ENCODE peak calls at places on chromosomes 16 and 17, in eight cellular contexts. One of them, this sample, is unnamed.
A peak's percentile ranks its signal among the peaks of the same experiment; 100 is the strongest.

GRCh38 chr16:19808061-19808621 is 76.5 kb downstream of the GPRC5B start:
- DNase-seq in activated naive CD4-positive, alpha-beta T cell treated with anti-CD3 and anti-CD28 coated beads, Interleukin-2, amount 10 ng/mL, durations not matched to agents 7 days and 5 days: no peak
- DNase-seq in effector CD4-positive, alpha-beta T cell: no peak
- DNase-seq in EH: no peak
- DNase-seq in NCI-H2107: no peak
- DNase-seq in RKO: no peak
- DNase-seq in mucosa of descending colon: no peak
- DNase-seq in uterus: no peak
- DNase-seq in this sample: no peak

GRCh38 chr17:7576432-7576937 is 3.0 kb upstream of the CD68 start:
- DNase-seq in activated naive CD4-positive, alpha-beta T cell treated with anti-CD3 and anti-CD28 coated beads, Interleukin-2, amount 10 ng/mL, durations not matched to agents 7 days and 5 days: no peak
- DNase-seq in effector CD4-positive, alpha-beta T cell: no peak
- DNase-seq in EH: no peak
- DNase-seq in NCI-H2107: no peak
- DNase-seq in RKO: no peak
- DNase-seq in mucosa of descending colon: peak; percentile 39
- DNase-seq in uterus: no peak
- DNase-seq in this sample: no peak

GRCh38 chr16:28063047-28063521 is 430 bp downstream of the GSG1L start:
- DNase-seq in activated naive CD4-positive, alpha-beta T cell treated with anti-CD3 and anti-CD28 coated beads, Interleukin-2, amount 10 ng/mL, durations not matched to agents 7 days and 5 days: peak; percentile 28
- DNase-seq in effector CD4-positive, alpha-beta T cell: no peak
- DNase-seq in EH: peak; percentile 32
- DNase-seq in NCI-H2107: no peak
- DNase-seq in RKO: no peak
- DNase-seq in mucosa of descending colon: peak; percentile 32
- DNase-seq in uterus: no peak
- DNase-seq in this sample: no peak

GRCh38 chr16:79571753-79572544 is 28.6 kb downstream of the MAF start:
- DNase-seq in activated naive CD4-positive, alpha-beta T cell treated with anti-CD3 and anti-CD28 coated beads, Interleukin-2, amount 10 ng/mL, durations not matched to agents 7 days and 5 days: no peak
- DNase-seq in effector CD4-positive, alpha-beta T cell: no peak
- DNase-seq in EH: no peak
- DNase-seq in NCI-H2107: no peak
- DNase-seq in RKO: no peak
- DNase-seq in mucosa of descending colon: no peak
- DNase-seq in uterus: no peak
- DNase-seq in this sample: no peak

GRCh38 chr17:58521680-58522079 is 7.2 kb upstream of the MTMR4 start:
- DNase-seq in activated naive CD4-positive, alpha-beta T cell treated with anti-CD3 and anti-CD28 coated beads, Interleukin-2, amount 10 ng/mL, durations not matched to agents 7 days and 5 days: no peak
- DNase-seq in effector CD4-positive, alpha-beta T cell: no peak
- DNase-seq in EH: no peak
- DNase-seq in NCI-H2107: no peak
- DNase-seq in RKO: no peak
- DNase-seq in mucosa of descending colon: no peak
- DNase-seq in uterus: no peak
- DNase-seq in this sample: no peak

GRCh38 chr16:11229906-11230305 is 26.1 kb downstream of the SOCS1 start:
- DNase-seq in activated naive CD4-positive, alpha-beta T cell treated with anti-CD3 and anti-CD28 coated beads, Interleukin-2, amount 10 ng/mL, durations not matched to agents 7 days and 5 days: no peak
- DNase-seq in effector CD4-positive, alpha-beta T cell: no peak
- DNase-seq in EH: no peak
- DNase-seq in NCI-H2107: no peak
- DNase-seq in RKO: no peak
- DNase-seq in mucosa of descending colon: peak; percentile 84
- DNase-seq in uterus: no peak
- DNase-seq in this sample: peak; percentile 43

GRCh38 chr16:49884033-49884707 is 28.3 kb upstream of the ZNF423 start:
- DNase-seq in activated naive CD4-positive, alpha-beta T cell treated with anti-CD3 and anti-CD28 coated beads, Interleukin-2, amount 10 ng/mL, durations not matched to agents 7 days and 5 days: no peak
- DNase-seq in effector CD4-positive, alpha-beta T cell: no peak
- DNase-seq in EH: no peak
- DNase-seq in NCI-H2107: no peak
- DNase-seq in RKO: no peak
- DNase-seq in mucosa of descending colon: no peak
- DNase-seq in uterus: no peak
- DNase-seq in this sample: peak; percentile 61

GRCh38 chr17:74599023-74599399 is 6.9 kb upstream of the CD300LD start:
- DNase-seq in activated naive CD4-positive, alpha-beta T cell treated with anti-CD3 and anti-CD28 coated beads, Interleukin-2, amount 10 ng/mL, durations not matched to agents 7 days and 5 days: no peak
- DNase-seq in effector CD4-positive, alpha-beta T cell: no peak
- DNase-seq in EH: no peak
- DNase-seq in NCI-H2107: no peak
- DNase-seq in RKO: no peak
- DNase-seq in mucosa of descending colon: no peak
- DNase-seq in uterus: no peak
- DNase-seq in this sample: no peak

GRCh38 chr17:78541488-78542237 is 35.5 kb downstream of the DNAH17 start:
- DNase-seq in activated naive CD4-positive, alpha-beta T cell treated with anti-CD3 and anti-CD28 coated beads, Interleukin-2, amount 10 ng/mL, durations not matched to agents 7 days and 5 days: no peak
- DNase-seq in effector CD4-positive, alpha-beta T cell: no peak
- DNase-seq in EH: peak; percentile 17
- DNase-seq in NCI-H2107: no peak
- DNase-seq in RKO: peak; percentile 7
- DNase-seq in mucosa of descending colon: no peak
- DNase-seq in uterus: no peak
- DNase-seq in this sample: no peak

GRCh38 chr16:9302102-9302501 is 210.7 kb downstream of the HAPSTR1 start:
- DNase-seq in activated naive CD4-positive, alpha-beta T cell treated with anti-CD3 and anti-CD28 coated beads, Interleukin-2, amount 10 ng/mL, durations not matched to agents 7 days and 5 days: no peak
- DNase-seq in effector CD4-positive, alpha-beta T cell: no peak
- DNase-seq in EH: no peak
- DNase-seq in NCI-H2107: no peak
- DNase-seq in RKO: no peak
- DNase-seq in mucosa of descending colon: peak; percentile 58
- DNase-seq in uterus: no peak
- DNase-seq in this sample: peak; percentile 58

GRCh38 chr17:38912221-38912813 is 13.1 kb upstream of the LASP1NB start:
- DNase-seq in activated naive CD4-positive, alpha-beta T cell treated with anti-CD3 and anti-CD28 coated beads, Interleukin-2, amount 10 ng/mL, durations not matched to agents 7 days and 5 days: peak; percentile 15
- DNase-seq in effector CD4-positive, alpha-beta T cell: no peak
- DNase-seq in EH: peak; percentile 41
- DNase-seq in NCI-H2107: no peak
- DNase-seq in RKO: no peak
- DNase-seq in mucosa of descending colon: no peak
- DNase-seq in uterus: peak; percentile 82
- DNase-seq in this sample: peak; percentile 50

GRCh38 chr17:61794792-61795191 is 68.5 kb downstream of the BRIP1 start:
- DNase-seq in activated naive CD4-positive, alpha-beta T cell treated with anti-CD3 and anti-CD28 coated beads, Interleukin-2, amount 10 ng/mL, durations not matched to agents 7 days and 5 days: no peak
- DNase-seq in effector CD4-positive, alpha-beta T cell: no peak
- DNase-seq in EH: no peak
- DNase-seq in NCI-H2107: no peak
- DNase-seq in RKO: peak; percentile 57
- DNase-seq in mucosa of descending colon: no peak
- DNase-seq in uterus: no peak
- DNase-seq in this sample: no peak

GRCh38 chr17:65930140-65930715 is 261.7 kb downstream of the CEP112 start:
- DNase-seq in activated naive CD4-positive, alpha-beta T cell treated with anti-CD3 and anti-CD28 coated beads, Interleukin-2, amount 10 ng/mL, durations not matched to agents 7 days and 5 days: no peak
- DNase-seq in effector CD4-positive, alpha-beta T cell: no peak
- DNase-seq in EH: peak; percentile 79
- DNase-seq in NCI-H2107: no peak
- DNase-seq in RKO: no peak
- DNase-seq in mucosa of descending colon: no peak
- DNase-seq in uterus: no peak
- DNase-seq in this sample: no peak

GRCh38 chr17:80372456-80372855 is 42.5 kb upstream of the ENDOV start:
- DNase-seq in activated naive CD4-positive, alpha-beta T cell treated with anti-CD3 and anti-CD28 coated beads, Interleukin-2, amount 10 ng/mL, durations not matched to agents 7 days and 5 days: no peak
- DNase-seq in effector CD4-positive, alpha-beta T cell: no peak
- DNase-seq in EH: no peak
- DNase-seq in NCI-H2107: no peak
- DNase-seq in RKO: no peak
- DNase-seq in mucosa of descending colon: no peak
- DNase-seq in uterus: no peak
- DNase-seq in this sample: no peak

GRCh38 chr17:75823257-75824041 is 20.8 kb downstream of the UNC13D start:
- DNase-seq in activated naive CD4-positive, alpha-beta T cell treated with anti-CD3 and anti-CD28 coated beads, Interleukin-2, amount 10 ng/mL, durations not matched to agents 7 days and 5 days: no peak
- DNase-seq in effector CD4-positive, alpha-beta T cell: no peak
- DNase-seq in EH: no peak
- DNase-seq in NCI-H2107: no peak
- DNase-seq in RKO: no peak
- DNase-seq in mucosa of descending colon: no peak
- DNase-seq in uterus: no peak
- DNase-seq in this sample: no peak

GRCh38 chr16:69601250-69601649 is 35.5 kb downstream of the NFAT5 start:
- DNase-seq in activated naive CD4-positive, alpha-beta T cell treated with anti-CD3 and anti-CD28 coated beads, Interleukin-2, amount 10 ng/mL, durations not matched to agents 7 days and 5 days: no peak
- DNase-seq in effector CD4-positive, alpha-beta T cell: no peak
- DNase-seq in EH: no peak
- DNase-seq in NCI-H2107: no peak
- DNase-seq in RKO: no peak
- DNase-seq in mucosa of descending colon: no peak
- DNase-seq in uterus: no peak
- DNase-seq in this sample: no peak

GRCh38 chr17:4557626-4558310 is 2.6 kb upstream of the MYBBP1A start:
- DNase-seq in activated naive CD4-positive, alpha-beta T cell treated with anti-CD3 and anti-CD28 coated beads, Interleukin-2, amount 10 ng/mL, durations not matched to agents 7 days and 5 days: no peak
- DNase-seq in effector CD4-positive, alpha-beta T cell: no peak
- DNase-seq in EH: no peak
- DNase-seq in NCI-H2107: no peak
- DNase-seq in RKO: no peak
- DNase-seq in mucosa of descending colon: peak; percentile 47
- DNase-seq in uterus: no peak
- DNase-seq in this sample: no peak

GRCh38 chr17:63714550-63715277 is 14.8 kb upstream of the LIMD2 start:
- DNase-seq in activated naive CD4-positive, alpha-beta T cell treated with anti-CD3 and anti-CD28 coated beads, Interleukin-2, amount 10 ng/mL, durations not matched to agents 7 days and 5 days: no peak
- DNase-seq in effector CD4-positive, alpha-beta T cell: no peak
- DNase-seq in EH: peak; percentile 52
- DNase-seq in NCI-H2107: no peak
- DNase-seq in RKO: no peak
- DNase-seq in mucosa of descending colon: no peak
- DNase-seq in uterus: no peak
- DNase-seq in this sample: no peak

GRCh38 chr16:12057276-12057675 is 80.7 kb downstream of the SNX29 start:
- DNase-seq in activated naive CD4-positive, alpha-beta T cell treated with anti-CD3 and anti-CD28 coated beads, Interleukin-2, amount 10 ng/mL, durations not matched to agents 7 days and 5 days: no peak
- DNase-seq in effector CD4-positive, alpha-beta T cell: no peak
- DNase-seq in EH: peak; percentile 88
- DNase-seq in NCI-H2107: no peak
- DNase-seq in RKO: no peak
- DNase-seq in mucosa of descending colon: no peak
- DNase-seq in uterus: no peak
- DNase-seq in this sample: peak; percentile 26

GRCh38 chr16:69064789-69065313 is 40.6 kb upstream of the HAS3 start:
- DNase-seq in activated naive CD4-positive, alpha-beta T cell treated with anti-CD3 and anti-CD28 coated beads, Interleukin-2, amount 10 ng/mL, durations not matched to agents 7 days and 5 days: no peak
- DNase-seq in effector CD4-positive, alpha-beta T cell: no peak
- DNase-seq in EH: peak; percentile 17
- DNase-seq in NCI-H2107: peak; percentile 17
- DNase-seq in RKO: no peak
- DNase-seq in mucosa of descending colon: no peak
- DNase-seq in uterus: no peak
- DNase-seq in this sample: no peak

GRCh38 chr16:84508502-84508901 is 4.0 kb upstream of the MEAK7 start:
- DNase-seq in activated naive CD4-positive, alpha-beta T cell treated with anti-CD3 and anti-CD28 coated beads, Interleukin-2, amount 10 ng/mL, durations not matched to agents 7 days and 5 days: peak; percentile 62
- DNase-seq in effector CD4-positive, alpha-beta T cell: no peak
- DNase-seq in EH: no peak
- DNase-seq in NCI-H2107: no peak
- DNase-seq in RKO: no peak
- DNase-seq in mucosa of descending colon: no peak
- DNase-seq in uterus: no peak
- DNase-seq in this sample: no peak

GRCh38 chr16:66326995-66327513 is 39.4 kb upstream of the CDH5 start:
- DNase-seq in activated naive CD4-positive, alpha-beta T cell treated with anti-CD3 and anti-CD28 coated beads, Interleukin-2, amount 10 ng/mL, durations not matched to agents 7 days and 5 days: no peak
- DNase-seq in effector CD4-positive, alpha-beta T cell: no peak
- DNase-seq in EH: no peak
- DNase-seq in NCI-H2107: peak; percentile 37
- DNase-seq in RKO: no peak
- DNase-seq in mucosa of descending colon: no peak
- DNase-seq in uterus: no peak
- DNase-seq in this sample: peak; percentile 21

GRCh38 chr16:89324056-89325010 is 106.8 kb downstream of the ZNF778 start:
- DNase-seq in activated naive CD4-positive, alpha-beta T cell treated with anti-CD3 and anti-CD28 coated beads, Interleukin-2, amount 10 ng/mL, durations not matched to agents 7 days and 5 days: no peak
- DNase-seq in effector CD4-positive, alpha-beta T cell: no peak
- DNase-seq in EH: peak; percentile 87
- DNase-seq in NCI-H2107: no peak
- DNase-seq in RKO: peak; percentile 34
- DNase-seq in mucosa of descending colon: peak; percentile 43
- DNase-seq in uterus: no peak
- DNase-seq in this sample: no peak

GRCh38 chr16:88959022-88959421 is 18.0 kb downstream of the CBFA2T3 start:
- DNase-seq in activated naive CD4-positive, alpha-beta T cell treated with anti-CD3 and anti-CD28 coated beads, Interleukin-2, amount 10 ng/mL, durations not matched to agents 7 days and 5 days: no peak
- DNase-seq in effector CD4-positive, alpha-beta T cell: no peak
- DNase-seq in EH: no peak
- DNase-seq in NCI-H2107: no peak
- DNase-seq in RKO: no peak
- DNase-seq in mucosa of descending colon: peak; percentile 52
- DNase-seq in uterus: no peak
- DNase-seq in this sample: no peak

GRCh38 chr17:27986805-27987684 is 55.4 kb upstream of the NLK start:
- DNase-seq in activated naive CD4-positive, alpha-beta T cell treated with anti-CD3 and anti-CD28 coated beads, Interleukin-2, amount 10 ng/mL, durations not matched to agents 7 days and 5 days: no peak
- DNase-seq in effector CD4-positive, alpha-beta T cell: no peak
- DNase-seq in EH: no peak
- DNase-seq in NCI-H2107: no peak
- DNase-seq in RKO: no peak
- DNase-seq in mucosa of descending colon: no peak
- DNase-seq in uterus: no peak
- DNase-seq in this sample: no peak

GRCh38 chr17:2122641-2123302 is 67.9 kb downstream of the HIC1 start:
- DNase-seq in activated naive CD4-positive, alpha-beta T cell treated with anti-CD3 and anti-CD28 coated beads, Interleukin-2, amount 10 ng/mL, durations not matched to agents 7 days and 5 days: no peak
- DNase-seq in effector CD4-positive, alpha-beta T cell: no peak
- DNase-seq in EH: peak; percentile 46
- DNase-seq in NCI-H2107: peak; percentile 13
- DNase-seq in RKO: no peak
- DNase-seq in mucosa of descending colon: peak; percentile 70
- DNase-seq in uterus: peak; percentile 68
- DNase-seq in this sample: peak; percentile 58

GRCh38 chr17:2067048-2067452 is 12.1 kb downstream of the HIC1 start:
- DNase-seq in activated naive CD4-positive, alpha-beta T cell treated with anti-CD3 and anti-CD28 coated beads, Interleukin-2, amount 10 ng/mL, durations not matched to agents 7 days and 5 days: no peak
- DNase-seq in effector CD4-positive, alpha-beta T cell: no peak
- DNase-seq in EH: peak; percentile 49
- DNase-seq in NCI-H2107: no peak
- DNase-seq in RKO: no peak
- DNase-seq in mucosa of descending colon: no peak
- DNase-seq in uterus: no peak
- DNase-seq in this sample: no peak

GRCh38 chr17:2181206-2181983 is 122.2 kb downstream of the SMG6 start:
- DNase-seq in activated naive CD4-positive, alpha-beta T cell treated with anti-CD3 and anti-CD28 coated beads, Interleukin-2, amount 10 ng/mL, durations not matched to agents 7 days and 5 days: no peak
- DNase-seq in effector CD4-positive, alpha-beta T cell: no peak
- DNase-seq in EH: peak; percentile 99
- DNase-seq in NCI-H2107: no peak
- DNase-seq in RKO: no peak
- DNase-seq in mucosa of descending colon: peak; percentile 71
- DNase-seq in uterus: peak; percentile 87
- DNase-seq in this sample: peak; percentile 52

GRCh38 chr17:79420318-79421243 is 190.3 kb downstream of the RBFOX3 start:
- DNase-seq in activated naive CD4-positive, alpha-beta T cell treated with anti-CD3 and anti-CD28 coated beads, Interleukin-2, amount 10 ng/mL, durations not matched to agents 7 days and 5 days: no peak
- DNase-seq in effector CD4-positive, alpha-beta T cell: no peak
- DNase-seq in EH: peak; percentile 21
- DNase-seq in NCI-H2107: no peak
- DNase-seq in RKO: no peak
- DNase-seq in mucosa of descending colon: no peak
- DNase-seq in uterus: peak; percentile 22
- DNase-seq in this sample: no peak

GRCh38 chr16:68399456-68399855 is 48.9 kb downstream of the SMPD3 start:
- DNase-seq in activated naive CD4-positive, alpha-beta T cell treated with anti-CD3 and anti-CD28 coated beads, Interleukin-2, amount 10 ng/mL, durations not matched to agents 7 days and 5 days: peak; percentile 7
- DNase-seq in effector CD4-positive, alpha-beta T cell: no peak
- DNase-seq in EH: peak; percentile 25
- DNase-seq in NCI-H2107: no peak
- DNase-seq in RKO: no peak
- DNase-seq in mucosa of descending colon: no peak
- DNase-seq in uterus: no peak
- DNase-seq in this sample: no peak

GRCh38 chr17:41547921-41548843 is 20.1 kb upstream of the KRT19 start:
- DNase-seq in activated naive CD4-positive, alpha-beta T cell treated with anti-CD3 and anti-CD28 coated beads, Interleukin-2, amount 10 ng/mL, durations not matched to agents 7 days and 5 days: peak; percentile 34
- DNase-seq in effector CD4-positive, alpha-beta T cell: no peak
- DNase-seq in EH: peak; percentile 99
- DNase-seq in NCI-H2107: no peak
- DNase-seq in RKO: peak; percentile 92
- DNase-seq in mucosa of descending colon: peak; percentile 86
- DNase-seq in uterus: peak; percentile 84
- DNase-seq in this sample: peak; percentile 68

This sample was measured in transverse colon.